ENCODE peak calls at places on chromosomes 6 and 20, in six cellular contexts. R, D, V, Q, X and Y are unnamed samples.
A peak's percentile ranks its signal among the peaks of the same experiment; 100 is the strongest.

GRCh38 chr20:5393218-5393870 is 76.6 kb upstream of the PROKR2 start:
- DNase-seq in R (no peak), D (no peak), V (no peak), Q (no peak), X (peak; percentile 68), Y (no peak)

GRCh38 chr6:16855460-16855859 is 94.2 kb upstream of the ATXN1 start:
- DNase-seq in R (no peak), D (no peak), V (no peak), Q (no peak), X (no peak), Y (no peak)

GRCh38 chr6:54267798-54268197 is 40.4 kb upstream of the TINAG start:
- DNase-seq in R (peak; percentile 60), D (peak; percentile 42), V (no peak), Q (no peak), X (peak; percentile 73), Y (peak; percentile 72)

GRCh38 chr6:159151266-159151855 is 17.8 kb upstream of the FNDC1 start:
- DNase-seq in R (peak; percentile 58), D (peak; percentile 39), V (peak; percentile 36), Q (no peak), X (peak; percentile 50), Y (peak; percentile 44)

GRCh38 chr6:114181629-114182028 is 161.2 kb downstream of the HS3ST5 start:
- DNase-seq in R (no peak), D (no peak), V (no peak), Q (no peak), X (no peak), Y (no peak)

GRCh38 chr6:6891949-6892461 is 215.8 kb upstream of the RREB1 start:
- DNase-seq in R (no peak), D (no peak), V (no peak), Q (no peak), X (no peak), Y (no peak)

GRCh38 chr6:2468601-2468955 is 223.2 kb upstream of the GMDS start:
- DNase-seq in R (no peak), D (peak; percentile 29), V (no peak), Q (no peak), X (no peak), Y (no peak)

GRCh38 chr6:155142163-155142901 is 121.5 kb upstream of the CLDN20 start:
- DNase-seq in R (no peak), D (no peak), V (no peak), Q (no peak), X (no peak), Y (no peak)

GRCh38 chr6:127794405-127794804 is 106.5 kb downstream of the THEMIS start:
- DNase-seq in R (no peak), D (no peak), V (no peak), Q (no peak), X (no peak), Y (no peak)

GRCh38 chr20:38221041-38221589 is 39.4 kb downstream of the KIAA1755 start:
- DNase-seq in R (peak; percentile 52), D (peak; percentile 39), V (peak; percentile 70), Q (no peak), X (peak; percentile 90), Y (peak; percentile 41)

GRCh38 chr6:75611011-75611701 is 9.5 kb downstream of the SENP6 start:
- DNase-seq in R (no peak), D (peak; percentile 53), V (no peak), Q (no peak), X (no peak), Y (peak; percentile 28)

GRCh38 chr6:90118581-90118980 is 178.1 kb downstream of the BACH2 start:
- DNase-seq in R (no peak), D (no peak), V (no peak), Q (no peak), X (no peak), Y (no peak)

GRCh38 chr6:154428892-154429291 is 72.3 kb upstream of the IPCEF1 start:
- DNase-seq in R (peak; percentile 68), D (peak; percentile 48), V (no peak), Q (no peak), X (no peak), Y (peak; percentile 31)

GRCh38 chr6:45640811-45641210 is 263.1 kb upstream of the SUPT3H start:
- DNase-seq in R (no peak), D (no peak), V (no peak), Q (no peak), X (no peak), Y (no peak)

GRCh38 chr6:118281291-118281690 is 266.8 kb upstream of the PLN start:
- DNase-seq in R (no peak), D (no peak), V (no peak), Q (no peak), X (peak; percentile 42), Y (no peak)

GRCh38 chr6:118280210-118280609 is 267.9 kb upstream of the PLN start:
- DNase-seq in R (peak; percentile 21), D (peak; percentile 39), V (no peak), Q (no peak), X (no peak), Y (peak; percentile 33)

GRCh38 chr6:118284736-118285360 is 263.2 kb upstream of the PLN start:
- DNase-seq in R (peak; percentile 52), D (peak; percentile 20), V (no peak), Q (no peak), X (no peak), Y (no peak)

GRCh38 chr6:118285791-118286190 is 262.3 kb upstream of the PLN start:
- DNase-seq in R (no peak), D (peak; percentile 53), V (no peak), Q (no peak), X (no peak), Y (peak; percentile 33)

DNA sequence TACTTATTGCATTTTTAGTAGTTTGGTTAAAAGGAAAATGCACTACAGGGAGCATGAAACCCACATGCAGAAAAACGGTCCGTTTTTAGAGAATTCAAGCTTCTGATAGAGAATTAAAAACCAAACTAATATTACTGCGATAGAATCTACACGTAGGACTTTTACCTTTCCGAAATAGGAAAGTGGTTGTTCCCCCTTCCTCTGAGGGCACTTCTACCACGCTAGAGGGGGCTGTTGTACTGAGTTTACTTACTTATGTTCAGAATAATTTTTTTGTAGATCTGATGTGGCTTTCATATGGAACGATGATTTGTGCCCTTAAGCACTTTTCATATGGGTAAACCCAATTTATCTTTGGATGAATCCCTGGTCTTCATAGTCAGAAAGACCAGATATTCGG is 264.3 kb upstream of the PLN start:
- DNase-seq in R (peak; percentile 68), D (peak; percentile 55), V (peak; percentile 52), Q (no peak), X (peak; percentile 70), Y (peak; percentile 80)
- TF ChIP-seq CTCF in R (peak; percentile 85), D (peak; percentile 90), V (peak; percentile 61), Q (no peak), X (peak; percentile 87), Y (peak; percentile 88)

GRCh38 chr6:69881322-69882151 is 15.2 kb downstream of the COL19A1 start:
- DNase-seq in R (no peak), D (no peak), V (no peak), Q (no peak), X (no peak), Y (no peak)
- H3K4me3 ChIP-seq in R (no peak overlapping the region), D (no peak overlapping the region), V (no peak overlapping the region), Q (no peak overlapping the region), X (no peak overlapping the region), Y (no peak overlapping the region)

DNA sequence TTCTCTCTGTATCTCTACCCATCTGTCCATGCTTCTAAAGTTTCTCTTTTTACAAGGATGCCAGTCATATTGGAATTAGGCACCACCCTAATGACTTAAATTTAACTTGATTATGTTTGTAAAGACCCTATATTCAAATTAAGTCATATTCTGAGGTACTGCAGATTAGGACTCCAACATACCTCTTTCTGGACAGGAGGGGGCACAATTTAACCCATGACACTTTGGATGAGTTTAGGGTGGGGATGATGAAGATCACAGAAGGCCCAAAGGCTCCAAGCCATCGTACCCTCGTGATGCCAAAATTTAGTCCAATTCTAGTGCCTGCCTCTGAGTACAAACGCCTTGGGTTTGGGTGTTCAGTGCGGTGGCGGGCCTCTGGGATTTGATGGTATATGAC is 15.0 kb upstream of the NKX2-2 start:
- DNase-seq in R (no peak), D (no peak), V (no peak), Q (no peak), X (no peak), Y (no peak)
- TF ChIP-seq CTCF in R (no peak), D (no peak), V (no peak), Q (no peak), X (peak; percentile 18), Y (no peak)

GRCh38 chr6:147040041-147040440 is 164.2 kb upstream of the STXBP5 start:
- DNase-seq in R (peak; percentile 55), D (no peak), V (no peak), Q (no peak), X (no peak), Y (no peak)
- H3K4me3 ChIP-seq in R (no peak overlapping the region), D (no peak overlapping the region), V (no peak overlapping the region), Q (no peak overlapping the region), X (no peak overlapping the region), Y (no peak overlapping the region)

GRCh38 chr6:79838851-79839250 is 108.5 kb downstream of the ELOVL4 start:
- DNase-seq in R (no peak), D (no peak), V (no peak), Q (no peak), X (no peak), Y (no peak)

GRCh38 chr6:79842382-79843040 is 104.8 kb downstream of the ELOVL4 start:
- DNase-seq in R (no peak), D (no peak), V (no peak), Q (no peak), X (no peak), Y (no peak)

GRCh38 chr6:79841577-79842381 is 105.6 kb downstream of the ELOVL4 start:
- DNase-seq in R (no peak), D (no peak), V (no peak), Q (no peak), X (no peak), Y (no peak)
- TF ChIP-seq CTCF in R (no peak), D (no peak), V (no peak), Q (no peak), X (no peak), Y (no peak)

GRCh38 chr20:33983371-33983770 is 10.3 kb upstream of the RALY start:
- DNase-seq in R (no peak), D (peak; percentile 11), V (no peak), Q (no peak), X (no peak), Y (no peak)

GRCh38 chr20:33984320-33984719 is 9.4 kb upstream of the RALY start:
- DNase-seq in R (no peak), D (no peak), V (no peak), Q (no peak), X (no peak), Y (no peak)

GRCh38 chr20:33985280-33985679 is 8.4 kb upstream of the RALY start:
- DNase-seq in R (no peak), D (no peak), V (no peak), Q (no peak), X (no peak), Y (no peak)

GRCh38 chr20:33986560-33987216 is 7.0 kb upstream of the RALY start:
- DNase-seq in R (no peak), D (no peak), V (no peak), Q (no peak), X (no peak), Y (no peak)

GRCh38 chr20:33985830-33986229 is 7.9 kb upstream of the RALY start:
- DNase-seq in R (no peak), D (no peak), V (no peak), Q (no peak), X (no peak), Y (no peak)
- H3K4me3 ChIP-seq in R (no peak overlapping the region), D (no peak overlapping the region), V (no peak overlapping the region), Q (no peak overlapping the region), X (no peak overlapping the region), Y (no peak overlapping the region)